ENCODE peak calls at places on chromosomes 7 and 10, in four cellular contexts. B is GM23248, D is choroid plexus epithelial cell, M is PC-9. Y is an unnamed sample.

GRCh38 chr7:1458676-1459511 is at the start of gene MICALL2:
- DNase-seq in B (peak), D (peak), M (peak), Y (peak)

GRCh38 chr10:43955002-43955596 is 306.4 kb upstream of the ZNF32 start:
- DNase-seq in M (no peak), B (no peak), D (no peak), Y (no peak)

GRCh38 chr7:158228986-158229385 is 358.6 kb downstream of the PTPRN2 start:
- DNase-seq in D (peak), M (no peak), B (no peak), Y (peak)

GRCh38 chr7:136857573-136857972 is 10.9 kb upstream of the CHRM2 start:
- DNase-seq in D (peak), M (no peak), B (peak), Y (peak)

GRCh38 chr10:117697402-117697801 is 154.9 kb downstream of the EMX2 start:
- DNase-seq in M (no peak), B (no peak), D (no peak), Y (no peak)

GRCh38 chr7:50852901-50853300 is 70.2 kb upstream of the GRB10 start:
- DNase-seq in D (no peak), M (no peak), B (no peak), Y (no peak)

GRCh38 chr7:108083980-108084379 is 46.2 kb downstream of the LAMB4 start:
- DNase-seq in M (no peak), D (no peak), B (peak), Y (no peak)

GRCh38 chr7:153835104-153835503 is 217.1 kb upstream of the DPP6 start:
- DNase-seq in M (no peak), B (no peak), D (no peak), Y (peak)

GRCh38 chr10:101141622-101142532 is 10.8 kb downstream of the TLX1 start:
- DNase-seq in M (peak), D (peak), B (peak), Y (peak)

GRCh38 chr10:129963831-129964501 is at the start of gene EBF3:
- DNase-seq in M (no peak), D (peak), B (peak), Y (peak)

GRCh38 chr10:131694963-131695813 is 205.6 kb upstream of the PPP2R2D start:
- DNase-seq in M (no peak), B (no peak), D (no peak), Y (no peak)

GRCh38 chr7:107660381-107661080 is at the start of gene SLC26A4:
- DNase-seq in B (peak), D (no peak), M (peak), Y (peak)

GRCh38 chr7:29194594-29195417 is at the start of gene CHN2:
- DNase-seq in B (peak), M (no peak), D (no peak), Y (no peak)

GRCh38 chr7:140059288-140060242 is 3.2 kb downstream of the PARP12 start:
- DNase-seq in B (peak), M (peak), D (peak), Y (peak)

GRCh38 chr10:103870503-103870902 is 15.1 kb upstream of the SH3PXD2A start:
- DNase-seq in B (peak), M (peak), D (peak), Y (peak)

GRCh38 chr7:74175270-74175803 is 1.2 kb downstream of the EIF4H start:
- DNase-seq in D (no peak), B (no peak), M (no peak), Y (no peak)

GRCh38 chr7:54969190-54969967 is 49.4 kb upstream of the EGFR start:
- DNase-seq in D (peak), B (peak), M (peak), Y (no peak)

GRCh38 chr10:129719889-129720590 is 244.0 kb downstream of the EBF3 start:
- DNase-seq in B (no peak), D (no peak), M (no peak), Y (no peak)

GRCh38 chr7:123583821-123584220 is 17.8 kb upstream of the ASB15 start:
- DNase-seq in M (no peak), D (no peak), B (no peak), Y (no peak)

DNA sequence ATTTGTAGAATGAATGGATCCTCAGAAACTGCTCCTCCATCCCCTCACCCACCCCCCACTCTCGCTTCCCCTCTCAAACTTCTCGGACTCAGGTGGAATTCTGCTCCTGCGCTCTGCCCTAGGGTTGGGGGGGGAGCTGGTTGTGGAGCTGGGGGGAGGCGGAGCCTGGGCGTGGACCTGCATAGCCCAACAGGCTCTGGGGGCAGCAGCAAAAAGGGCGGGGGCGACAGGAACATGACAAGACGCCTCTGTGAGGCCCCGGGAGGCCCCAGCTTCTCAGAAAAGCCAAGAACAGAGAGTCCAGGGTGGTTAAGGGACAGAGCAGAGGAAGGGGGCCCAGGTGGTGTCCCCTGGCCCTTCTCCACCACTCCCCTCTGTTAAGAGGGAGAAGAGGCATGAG is 3.5 kb downstream of the TSC22D4 start:
- DNase-seq in M (no peak), B (no peak), D (no peak), Y (no peak)
- H3K4me3 ChIP-seq in M (no peak), B (no peak), D (peak), Y (peak)

GRCh38 chr10:61456095-61456789 is 3.1 kb upstream of the TMEM26 start:
- DNase-seq in D (peak), M (no peak), B (no peak), Y (no peak)

GRCh38 chr10:61451357-61451756 is 1.8 kb downstream of the TMEM26 start:
- DNase-seq in M (no peak), D (no peak), B (no peak), Y (no peak)

GRCh38 chr10:61454541-61454940 is 1.4 kb upstream of the TMEM26 start:
- DNase-seq in D (no peak), B (no peak), M (no peak), Y (no peak)

GRCh38 chr10:61452655-61453641 is at the start of gene TMEM26:
- DNase-seq in D (peak), B (peak), M (peak), Y (no peak)

GRCh38 chr10:61452229-61452651 is 941 bp downstream of the TMEM26 start:
- DNase-seq in B (no peak), D (peak), M (no peak), Y (no peak)
- H3K4me3 ChIP-seq in B (peak), D (peak), M (no peak), Y (no peak)

DNA sequence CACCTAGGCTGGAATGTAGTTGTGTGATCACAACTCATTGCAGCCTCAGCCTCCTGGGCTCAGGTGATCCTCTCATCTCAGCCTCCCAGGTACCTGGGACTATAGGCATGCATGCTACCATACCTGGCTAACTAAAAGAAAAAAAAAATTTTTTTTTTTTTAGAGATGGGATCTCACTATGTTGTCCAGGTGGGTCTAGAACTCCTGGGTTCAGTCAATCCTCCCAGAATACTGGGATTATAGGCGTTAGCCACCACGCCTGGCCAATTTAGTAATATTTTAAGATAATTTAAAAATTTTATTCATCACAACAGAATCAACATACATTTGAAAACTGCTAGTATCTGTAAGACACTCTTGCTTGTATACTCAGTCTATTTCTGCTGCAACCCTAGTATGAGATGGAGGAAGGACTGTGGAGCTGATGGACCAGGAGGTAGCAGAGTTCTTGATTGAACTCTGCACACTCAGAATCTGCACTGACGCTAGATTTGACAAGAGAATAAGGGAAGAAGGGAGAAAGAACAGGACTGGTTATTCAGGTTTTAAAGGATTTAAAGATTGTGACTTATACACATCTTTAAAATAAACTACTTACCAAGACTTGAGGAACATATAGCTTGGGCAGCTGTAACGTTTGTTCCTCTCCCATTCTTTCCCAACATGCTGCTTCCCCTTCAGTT is 57.6 kb downstream of the VCL start:
- DNase-seq in D (no peak), B (no peak), M (no peak), Y (no peak)
- H3K4me3 ChIP-seq in D (no peak), B (peak), M (peak), Y (no peak)

GRCh38 chr10:22251751-22252285 is 34.0 kb upstream of the EBLN1 start:
- DNase-seq in M (peak), D (peak), B (peak), Y (peak)

GRCh38 chr10:22250897-22251605 is 33.2 kb upstream of the EBLN1 start:
- DNase-seq in D (peak), M (no peak), B (peak), Y (peak)

GRCh38 chr10:22252286-22252800 is 34.5 kb upstream of the EBLN1 start:
- DNase-seq in D (peak), M (peak), B (peak), Y (peak)

GRCh38 chr10:22252801-22253577 is 35.2 kb upstream of the EBLN1 start:
- DNase-seq in M (no peak), B (peak), D (peak), Y (no peak)

GRCh38 chr10:22253578-22253882 is 35.7 kb upstream of the EBLN1 start:
- DNase-seq in D (peak), M (no peak), B (peak), Y (no peak)
- H3K4me3 ChIP-seq in D (peak), M (no peak), B (peak), Y (no peak)

GRCh38 chr10:102240467-102241036 is 760 bp downstream of the PITX3 start:
- DNase-seq in M (no peak), D (no peak), B (peak), Y (no peak)
- H3K4me3 ChIP-seq in M (no peak), D (peak), B (peak), Y (no peak)

DNA sequence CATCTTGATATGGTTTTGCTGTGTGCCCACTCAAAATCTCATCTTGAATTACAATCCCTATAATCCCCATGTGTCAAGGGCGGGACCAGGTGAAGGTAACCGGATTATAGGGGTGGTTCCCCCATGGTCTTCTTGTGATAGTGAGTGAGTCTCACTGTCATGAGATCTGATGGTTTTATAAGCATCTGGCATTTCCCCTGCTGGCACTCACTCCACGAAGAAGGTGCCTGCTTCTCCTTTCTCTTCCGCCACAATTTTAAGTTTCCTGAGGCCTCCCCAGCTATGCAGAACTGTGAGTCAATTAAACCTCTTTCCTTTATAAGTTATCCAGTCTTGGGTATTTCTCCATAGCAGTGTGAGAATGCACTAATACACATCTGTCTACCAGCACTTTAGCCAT is 109.5 kb upstream of the SDK1 start:
- DNase-seq in D (no peak), M (no peak), B (no peak), Y (no peak)
- H3K4me3 ChIP-seq in D (no peak), M (no peak), B (no peak), Y (no peak)

DNA sequence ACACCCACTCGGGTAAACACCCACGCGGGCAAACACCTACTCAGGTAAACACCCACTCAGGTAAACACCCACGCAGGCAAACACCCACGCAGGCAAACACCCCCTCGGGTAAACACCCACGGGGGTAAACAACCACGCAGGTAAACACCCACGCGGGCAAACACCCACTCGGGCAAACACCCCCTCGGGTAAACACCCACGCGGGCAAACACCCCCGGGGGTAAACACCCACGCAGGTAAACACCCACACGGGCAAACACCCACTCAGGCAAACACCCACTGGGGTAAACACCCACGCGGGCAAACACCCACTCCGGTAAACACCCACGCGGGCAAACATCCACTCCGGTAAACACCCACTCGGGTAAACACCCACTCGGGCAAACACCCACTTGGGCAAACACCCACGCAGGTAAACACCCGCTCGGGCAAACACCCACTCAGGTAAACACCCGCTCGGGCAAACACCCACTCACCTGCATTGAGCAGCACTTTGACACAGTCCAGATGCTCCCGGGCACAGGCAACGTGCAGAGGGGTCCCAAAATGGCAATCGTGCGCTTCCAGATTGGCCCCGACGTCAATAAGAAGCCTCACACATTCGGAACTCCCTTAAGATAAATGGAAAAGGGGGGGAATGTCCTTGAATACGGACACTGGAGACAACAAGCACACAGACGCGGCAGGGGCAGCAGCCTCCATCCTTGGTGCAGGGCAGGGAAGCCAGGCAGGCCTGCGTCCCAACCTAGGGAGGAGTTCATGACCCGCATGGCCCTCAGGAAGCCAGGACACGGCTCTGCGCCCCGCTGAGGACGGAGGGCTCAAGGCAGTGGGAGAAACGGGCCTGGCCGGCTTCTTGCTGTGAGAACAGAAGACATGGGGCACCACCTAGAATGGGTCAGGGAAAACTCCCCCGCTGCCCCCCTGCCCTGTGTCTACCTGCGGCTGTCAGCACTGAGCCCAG is 17.6 kb downstream of the ASB13 start:
- DNase-seq in D (no peak), B (peak), M (no peak), Y (no peak)
- H3K4me3 ChIP-seq in D (no peak), B (no peak), M (no peak), Y (no peak)

GRCh38 chr10:34667177-34667576 is 147.9 kb downstream of the PARD3 start:
- DNase-seq in M (no peak), B (no peak), D (no peak), Y (no peak)
- H3K4me3 ChIP-seq in M (no peak), B (no peak), D (no peak), Y (no peak)

GRCh38 chr7:115910541-115911164 is 119.9 kb downstream of the TFEC start:
- DNase-seq in M (no peak), B (peak), D (peak), Y (peak)

GRCh38 chr7:115914951-115915350 is 115.6 kb downstream of the TFEC start:
- DNase-seq in B (no peak), M (no peak), D (no peak), Y (no peak)

GRCh38 chr7:115906690-115907089 is 123.9 kb downstream of the TFEC start:
- DNase-seq in M (no peak), D (no peak), B (no peak), Y (no peak)

DNA sequence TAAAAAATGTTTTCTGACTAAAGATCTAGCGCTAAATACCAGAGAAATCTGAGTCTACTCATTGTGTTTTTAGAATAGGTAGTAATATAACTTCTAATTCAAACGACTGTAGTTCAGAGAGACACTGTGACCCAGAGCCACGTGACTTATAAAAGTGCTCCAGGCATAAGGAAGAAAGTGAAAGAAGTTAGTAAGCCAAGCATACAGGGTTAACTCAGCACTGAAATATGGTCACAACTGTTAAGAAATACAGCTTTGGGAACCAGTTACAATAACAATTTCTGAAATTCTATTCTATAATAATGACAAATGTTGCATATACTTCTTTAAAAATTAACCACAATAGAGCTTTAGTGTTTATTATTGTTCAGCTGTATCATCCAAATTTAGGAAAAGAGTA is 119.1 kb downstream of the TFEC start:
- DNase-seq in B (no peak), M (no peak), D (peak), Y (no peak)
- H3K4me3 ChIP-seq in B (no peak), M (no peak), D (no peak), Y (no peak)